ENCODE peak calls at places on chromosomes 13 and 19, in five cellular contexts. N is A549, W is K562, I is SK-N-SH, V is GM12878. T is an unnamed sample.

GRCh38 chr13:25871389-25872125 is 180.3 kb downstream of the SHISA2 start:
- DNase-seq in N (no peak), W (no peak), I (no peak), V (no peak), T (no peak)

GRCh38 chr19:3644351-3645066 is 17.9 kb upstream of the CACTIN start:
- DNase-seq in N (no peak), W (no peak), I (no peak), V (no peak), T (peak; percentile 49)

GRCh38 chr13:73943137-73943964 is 190.9 kb downstream of the KLF12 start:
- DNase-seq in N (no peak), W (no peak), I (peak; percentile 16), V (no peak), T (no peak)

GRCh38 chr13:47598340-47598911 is 402.6 kb downstream of the SUCLA2 start:
- DNase-seq in N (no peak), W (no peak), I (peak; percentile 7), V (no peak), T (peak; percentile 13)

GRCh38 chr19:53904909-53905308 is 4.2 kb upstream of the CACNG7 start:
- DNase-seq in N (no peak), W (no peak), I (no peak), V (no peak), T (no peak)

GRCh38 chr19:30226464-30227070 is 145.6 kb upstream of the ZNF536 start:
- DNase-seq in N (peak; percentile 40), W (no peak), I (peak; percentile 79), V (no peak), T (no peak)

GRCh38 chr13:26855921-26856320 is 95.3 kb upstream of the GPR12 start:
- DNase-seq in N (no peak), W (no peak), I (no peak), V (no peak), T (no peak)

GRCh38 chr19:21604941-21605548 is 99.6 kb downstream of the ZNF429 start:
- DNase-seq in N (no peak), W (no peak), I (no peak), V (no peak), T (no peak)

GRCh38 chr13:109778102-109778542 is 8.3 kb downstream of the IRS2 start:
- DNase-seq in N (no peak), W (peak; percentile 18), I (no peak), V (no peak), T (peak; percentile 39)

GRCh38 chr13:98984983-98985382 is 7.1 kb upstream of the DOCK9 start:
- DNase-seq in N (no peak), W (peak; percentile 17), I (no peak), V (no peak), T (no peak)

GRCh38 chr19:52936151-52936957 is 13.1 kb upstream of the ZNF888 start:
- DNase-seq in N (no peak), W (peak; percentile 97), I (no peak), V (peak; percentile 36), T (no peak)

GRCh38 chr13:32376642-32377418 is 51.1 kb downstream of the N4BP2L1 start:
- DNase-seq in N (no peak), W (no peak), I (no peak), V (no peak), T (no peak)

GRCh38 chr19:9971341-9971897 is 35.1 kb upstream of the OLFM2 start:
- DNase-seq in N (no peak), W (no peak), I (no peak), V (no peak), T (no peak)
- TF ChIP-seq RCOR1 in N (no peak), W (no peak), I (no peak), V (no peak), T (no peak)

GRCh38 chr13:36910545-36910944 is 9.5 kb downstream of the SMAD9 start:
- DNase-seq in N (no peak), W (no peak), I (no peak), V (no peak), T (no peak)
- TF ChIP-seq RCOR1 in N (no peak), W (no peak), I (no peak), V (no peak), T (no peak)

GRCh38 chr19:13229246-13229645 is 79.0 kb downstream of the IER2 start:
- DNase-seq in N (no peak), W (no peak), I (no peak), V (no peak), T (no peak)

GRCh38 chr19:13240312-13241022 is 90.3 kb downstream of the IER2 start:
- DNase-seq in N (no peak), W (no peak), I (no peak), V (no peak), T (no peak)

GRCh38 chr19:13231663-13232062 is 81.5 kb downstream of the IER2 start:
- DNase-seq in N (no peak), W (no peak), I (no peak), V (no peak), T (no peak)

GRCh38 chr19:13238891-13239534 is 88.8 kb downstream of the IER2 start:
- DNase-seq in N (no peak), W (no peak), I (peak; percentile 15), V (no peak), T (no peak)

DNA sequence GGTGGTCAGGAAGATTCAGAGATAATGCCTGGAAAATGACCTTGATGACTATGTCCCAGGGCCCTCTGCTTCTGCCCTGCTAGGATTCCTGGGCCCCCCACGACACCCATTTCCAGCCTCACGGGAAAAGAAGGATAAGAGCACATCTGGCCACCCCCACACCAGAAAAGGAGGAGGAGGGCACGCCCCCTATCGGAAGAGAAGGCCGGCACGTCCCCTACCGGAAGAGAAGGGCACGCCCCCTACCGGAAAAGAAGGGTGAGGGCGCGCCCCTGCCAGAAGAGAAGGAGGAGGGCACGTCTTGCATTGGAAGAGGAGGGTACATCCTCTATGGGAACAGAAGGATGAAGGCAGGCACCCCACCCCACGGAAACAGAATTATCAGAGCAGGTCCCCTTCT is 84.3 kb downstream of the IER2 start:
- DNase-seq in N (peak; percentile 37), W (peak; percentile 88), I (peak; percentile 81), V (no peak), T (no peak)
- TF ChIP-seq RCOR1 in N (no peak), W (no peak), I (no peak), V (no peak), T (no peak)

GRCh38 chr19:4971424-4971793 is 2.5 kb downstream of the KDM4B start:
- DNase-seq in N (no peak), W (peak; percentile 68), I (peak; percentile 61), V (no peak), T (no peak)
- TF ChIP-seq RCOR1 in N (no peak), W (no peak), I (no peak), V (no peak), T (no peak)

GRCh38 chr19:48192750-48193149 is 22.3 kb downstream of the ZSWIM9 start:
- DNase-seq in N (no peak), W (no peak), I (no peak), V (no peak), T (no peak)

GRCh38 chr19:48196933-48197665 is 26.6 kb downstream of the ZSWIM9 start:
- DNase-seq in N (no peak), W (no peak), I (peak; percentile 25), V (no peak), T (no peak)

GRCh38 chr19:48196321-48196761 is 25.9 kb downstream of the ZSWIM9 start:
- DNase-seq in N (no peak), W (no peak), I (peak; percentile 35), V (no peak), T (no peak)

GRCh38 chr19:48195106-48195830 is 24.8 kb downstream of the ZSWIM9 start:
- DNase-seq in N (no peak), W (no peak), I (peak; percentile 24), V (no peak), T (no peak)

DNA sequence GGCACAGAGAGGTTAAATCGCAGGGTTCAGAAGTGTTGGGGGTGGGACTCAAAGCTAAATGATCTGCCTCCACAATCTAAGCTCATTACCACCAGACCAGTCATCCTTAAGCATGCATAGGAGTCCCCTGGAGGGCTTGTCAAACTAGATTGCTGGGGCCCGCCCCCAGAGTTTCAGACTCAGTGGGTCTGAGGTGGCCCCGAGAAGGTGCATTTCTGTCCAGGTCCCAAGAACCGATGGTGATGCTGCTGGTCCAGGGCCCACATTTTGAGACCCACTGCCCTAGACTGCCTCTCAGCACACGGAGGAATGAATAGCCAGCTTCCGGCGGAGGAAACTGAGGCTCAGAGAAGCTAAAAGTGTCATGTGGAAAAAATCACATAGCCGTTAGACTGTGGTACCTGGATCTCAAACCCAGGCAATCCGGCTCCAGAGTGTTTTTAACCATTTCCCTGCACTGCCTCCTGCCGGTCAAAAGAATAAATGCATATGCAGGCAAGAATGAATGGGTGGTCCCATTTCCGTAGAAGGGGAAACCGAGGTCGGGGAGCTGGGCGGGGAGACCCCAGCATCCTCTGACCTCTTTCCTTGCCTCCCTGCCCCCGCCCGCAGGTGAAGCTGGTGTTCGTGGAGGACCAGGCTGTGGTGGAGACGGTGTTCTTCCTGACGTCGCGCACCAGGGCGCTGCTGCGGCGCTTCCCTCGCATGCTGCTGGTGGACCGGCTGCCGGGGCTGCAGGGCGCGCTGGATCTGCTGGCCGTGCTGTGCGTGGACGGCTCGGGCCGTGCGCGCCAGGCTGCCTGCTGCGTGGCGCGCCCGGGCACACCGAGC is 23.8 kb downstream of the ZSWIM9 start:
- DNase-seq in N (no peak), W (peak; percentile 50), I (peak; percentile 34), V (no peak), T (peak; percentile 7)
- TF ChIP-seq RCOR1 in N (no peak), W (no peak), I (no peak), V (no peak), T (no peak)

GRCh38 chr13:33931397-33931987 is 113.5 kb downstream of the RFC3 start:
- DNase-seq in N (peak; percentile 1), W (peak; percentile 48), I (peak; percentile 7), V (peak; percentile 4), T (peak; percentile 53)

GRCh38 chr13:33932765-33933406 is 114.9 kb downstream of the RFC3 start:
- DNase-seq in N (no peak), W (no peak), I (peak; percentile 11), V (no peak), T (peak; percentile 2)

GRCh38 chr13:33925563-33925962 is 107.6 kb downstream of the RFC3 start:
- DNase-seq in N (no peak), W (no peak), I (no peak), V (no peak), T (no peak)

DNA sequence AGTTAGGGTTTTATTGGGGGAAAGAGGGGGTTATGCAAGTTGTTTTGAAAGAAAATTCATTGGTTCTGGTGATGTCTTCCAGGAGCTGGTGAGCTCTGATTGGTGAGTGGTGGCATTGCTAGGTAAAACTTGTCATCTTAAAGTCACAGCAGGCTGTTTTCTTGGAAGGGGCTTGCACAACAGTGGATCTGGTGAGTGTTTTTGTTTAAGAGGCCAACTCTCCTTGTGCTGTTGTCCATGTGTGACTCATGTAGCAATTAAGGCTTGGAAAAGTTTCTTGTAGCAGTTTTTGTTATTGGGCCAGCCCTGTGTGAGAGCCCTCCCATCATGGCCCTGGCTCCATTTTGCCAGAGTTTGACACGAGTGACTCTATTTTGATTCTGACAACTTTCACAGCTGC is 109.4 kb downstream of the RFC3 start:
- DNase-seq in N (no peak), W (no peak), I (no peak), V (no peak), T (peak; percentile 64)
- TF ChIP-seq RCOR1 in N (no peak), W (no peak), I (no peak), V (no peak), T (no peak)

GRCh38 chr19:42528354-42529247 is at the start of gene CEACAM1:
- DNase-seq in N (no peak), W (no peak), I (no peak), V (no peak), T (no peak)
- TF ChIP-seq RCOR1 in N (no peak), W (no peak), I (no peak), V (no peak), T (no peak)

T was measured in IMR-90.